ENCODE peak calls at places on chromosomes 11 and 22, in nine cellular contexts. N is PC-9; D is esophagus squamous epithelium; W is lower leg skin; G is left colon; M is SW 1271; Z is stimulated activated CD4-positive, alpha-beta T cell treated with anti-CD3 and anti-CD28 coated beads, Interleukin-12 subunit alpha, Interleukin-12 subunit beta, amount 100 ng/mL, for 48 hours; X is globus pallidus; R is lower lobe of right lung. S is an unnamed sample.
A peak's percentile ranks its signal among the peaks of the same experiment; 100 is the strongest.

GRCh38 chr22:42365337-42365865 is 66.8 kb downstream of the NFAM1 start:
- DNase-seq in N (no peak), D (no peak), W (no peak), G (no peak), M (no peak), Z (no peak), X (no peak), R (no peak), S (no peak)

GRCh38 chr11:69337211-69337721 is 43.3 kb downstream of the MYEOV start:
- DNase-seq in N (no peak), D (no peak), W (no peak), G (peak; percentile 61), M (no peak), Z (peak; percentile 26), X (no peak), R (no peak), S (peak; percentile 88)

GRCh38 chr11:115653926-115654325 is 149.7 kb upstream of the CADM1 start:
- DNase-seq in N (no peak), D (no peak), W (no peak), G (peak; percentile 84), M (no peak), Z (no peak), X (no peak), R (no peak), S (no peak)

GRCh38 chr22:24390576-24390975 is 36.8 kb upstream of the ADORA2A start:
- DNase-seq in N (no peak), D (no peak), W (no peak), G (no peak), M (no peak), Z (no peak), X (no peak), R (no peak), S (peak; percentile 42)

GRCh38 chr11:133937015-133937414 is 19.8 kb downstream of the IGSF9B start:
- DNase-seq in N (no peak), D (no peak), W (no peak), G (no peak), M (no peak), Z (no peak), X (no peak), R (no peak), S (no peak)

GRCh38 chr11:60762851-60763691 is 6.4 kb downstream of the MS4A15 start:
- DNase-seq in N (no peak), D (no peak), W (no peak), G (no peak), M (no peak), Z (no peak), X (no peak), R (no peak), S (peak; percentile 52)

GRCh38 chr11:96311120-96311568 is 31.9 kb downstream of the MAML2 start:
- DNase-seq in N (peak; percentile 50), D (no peak), W (no peak), G (no peak), M (peak; percentile 40), Z (no peak), X (no peak), R (no peak), S (no peak)

GRCh38 chr11:62017878-62018642 is 50.6 kb upstream of the FTH1 start:
- DNase-seq in N (no peak), D (no peak), W (no peak), G (no peak), M (no peak), Z (no peak), X (no peak), R (peak; percentile 65), S (no peak)

GRCh38 chr11:106470230-106470629 is 392.8 kb downstream of the AASDHPPT start:
- DNase-seq in N (no peak), D (no peak), W (no peak), G (no peak), M (no peak), Z (no peak), X (no peak), R (no peak), S (no peak)

S was measured in body of pancreas.